ENCODE peak calls at places on chromosomes 7 and 10, in nine cellular contexts. B is endodermal cell; X is heart right ventricle; M is breast epithelium; T is heart left ventricle; Y is CD4-positive, alpha-beta memory T cell; I is ovary; A is lung; D is A549. L is an unnamed sample. For H3K9me3, the result is how much of the 10 kb centered on the place peaks cover.

GRCh38 chr7:21886396-21886795 is 59.3 kb downstream of the CDCA7L start:
- DNase-seq in B (no peak), X (no peak), M (no peak), T (no peak), Y (no peak), I (no peak), A (no peak), D (no peak), L (no peak)

GRCh38 chr10:45464958-45465567 is 91.0 kb downstream of the ALOX5 start:
- DNase-seq in B (peak), X (peak), M (no peak), T (peak), Y (peak), I (peak), A (peak), D (peak), L (peak)

GRCh38 chr7:156384706-156385105 is 255.9 kb upstream of the RNF32 start:
- DNase-seq in B (no peak), X (no peak), M (no peak), T (no peak), Y (no peak), I (no peak), A (no peak), D (no peak), L (no peak)

GRCh38 chr7:5797716-5798115 is 16.3 kb upstream of the RNF216 start:
- DNase-seq in B (no peak), X (no peak), M (no peak), T (no peak), Y (no peak), I (no peak), A (no peak), D (no peak), L (no peak)

GRCh38 chr7:95863623-95864022 is 91.3 kb downstream of the DYNC1I1 start:
- DNase-seq in B (no peak), X (no peak), M (no peak), T (no peak), Y (no peak), I (no peak), A (no peak), D (no peak), L (no peak)

GRCh38 chr10:11654659-11655058 is 43.2 kb upstream of the USP6NL start:
- DNase-seq in B (no peak), X (no peak), M (no peak), T (no peak), Y (no peak), I (no peak), A (no peak), D (no peak), L (no peak)

GRCh38 chr7:123673137-123673732 is 17.6 kb downstream of the LMOD2 start:
- DNase-seq in B (no peak), X (no peak), M (no peak), T (no peak), Y (no peak), I (no peak), A (no peak), D (no peak), L (no peak)

GRCh38 chr7:123437447-123437995 is 96.9 kb downstream of the IQUB start:
- DNase-seq in B (no peak), X (no peak), M (no peak), T (no peak), Y (no peak), I (no peak), A (no peak), D (no peak), L (no peak)

GRCh38 chr7:1948377-1948796 is 278.3 kb downstream of the ELFN1 start:
- DNase-seq in B (no peak), X (no peak), M (no peak), T (no peak), Y (no peak), I (no peak), A (no peak), D (no peak), L (peak)

GRCh38 chr10:102776779-102777417 is 33.1 kb downstream of the WBP1L start:
- DNase-seq in B (peak), X (peak), M (peak), T (peak), Y (no peak), I (peak), A (peak), D (peak), L (peak)

GRCh38 chr7:75757860-75758259 is 14.2 kb downstream of the CCL26 start:
- DNase-seq in B (no peak), X (no peak), M (no peak), T (no peak), Y (no peak), I (no peak), A (no peak), D (no peak), L (no peak)

GRCh38 chr10:101397140-101397539 is 43.2 kb downstream of the BTRC start:
- DNase-seq in B (no peak), X (peak), M (no peak), T (no peak), Y (peak), I (no peak), A (no peak), D (peak), L (no peak)

GRCh38 chr7:159024280-159024951 is 120.3 kb downstream of the VIPR2 start:
- DNase-seq in B (peak), X (no peak), M (no peak), T (no peak), Y (no peak), I (no peak), A (no peak), D (no peak), L (no peak)

GRCh38 chr10:4429538-4429937 is 396.5 kb upstream of the AKR1E2 start:
- DNase-seq in B (no peak), X (no peak), M (no peak), T (no peak), Y (no peak), I (no peak), A (no peak), D (no peak), L (peak)

GRCh38 chr10:101709359-101710063 is 14.5 kb upstream of the FBXW4 start:
- DNase-seq in B (no peak), X (no peak), M (no peak), T (no peak), Y (no peak), I (no peak), A (no peak), D (no peak), L (no peak)

GRCh38 chr10:127148066-127148932 is 48.1 kb downstream of the INSYN2A start:
- DNase-seq in B (no peak), X (no peak), M (no peak), T (no peak), Y (no peak), I (no peak), A (no peak), D (peak), L (no peak)

GRCh38 chr10:132744839-132745238 is 41.1 kb downstream of the NKX6-2 start:
- DNase-seq in B (no peak), X (no peak), M (no peak), T (no peak), Y (no peak), I (no peak), A (no peak), D (no peak), L (no peak)

GRCh38 chr7:99380823-99381663 is 6.5 kb downstream of the ARPC1B start:
- DNase-seq in B (no peak), X (no peak), M (no peak), T (no peak), Y (peak), I (no peak), A (peak), D (no peak), L (no peak)

GRCh38 chr10:22723783-22724182 is 9.4 kb upstream of the PIP4K2A start:
- DNase-seq in B (no peak), X (no peak), M (no peak), T (no peak), Y (no peak), I (no peak), A (no peak), D (no peak), L (no peak)

GRCh38 chr10:79056736-79057391 is 11.9 kb upstream of the ZMIZ1 start:
- DNase-seq in B (peak), X (no peak), M (no peak), T (no peak), Y (no peak), I (peak), A (no peak), D (no peak), L (no peak)

GRCh38 chr7:30028749-30029635 is 780 bp downstream of the PLEKHA8 start:
- DNase-seq in B (peak), X (peak), M (peak), T (no peak), Y (peak), I (no peak), A (peak), D (peak), L (peak)

GRCh38 chr7:7446616-7447015 is 89.1 kb downstream of the COL28A1 start:
- DNase-seq in B (no peak), X (no peak), M (no peak), T (no peak), Y (no peak), I (no peak), A (no peak), D (no peak), L (no peak)

GRCh38 chr10:79243211-79244067 is 103.8 kb upstream of the PPIF start:
- DNase-seq in B (peak), X (peak), M (no peak), T (peak), Y (peak), I (no peak), A (no peak), D (no peak), L (no peak)

GRCh38 chr10:51314079-51314835 is 240.0 kb downstream of the PRKG1 start:
- DNase-seq in B (no peak), X (no peak), M (no peak), T (no peak), Y (no peak), I (no peak), A (no peak), D (no peak), L (no peak)
- H3K27ac ChIP-seq in B (no peak), X (no peak), M (no peak), T (no peak), Y (no peak), I (no peak), A (no peak), D (no peak), L (no peak)

DNA sequence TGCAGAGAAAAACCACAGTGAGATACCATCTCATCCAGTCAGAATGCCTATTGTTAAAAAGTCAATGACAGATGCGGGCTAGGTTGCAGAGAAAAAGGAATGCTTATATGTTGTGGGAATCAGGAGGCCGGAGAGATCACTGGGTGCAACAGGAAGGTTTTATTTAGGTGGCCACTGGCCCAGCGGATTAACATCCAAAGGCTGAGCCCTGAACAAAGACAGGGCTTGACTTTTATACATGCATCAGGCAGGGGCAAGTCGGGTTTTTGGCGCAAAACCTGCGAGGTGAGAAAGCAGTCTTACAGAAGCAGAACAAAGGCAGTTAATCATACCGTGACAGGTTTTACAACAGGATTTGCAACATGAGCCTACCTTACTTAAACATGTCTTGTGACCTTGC is 620 bp downstream of the ZNF117 start:
- DNase-seq in B (no peak), X (no peak), M (no peak), T (no peak), Y (no peak), I (no peak), A (no peak), D (no peak), L (no peak)
- H3K9me3 ChIP-seq in B (half or more), X (under half), M (under half), T (half or more), Y (under half), I (under half), A (under half), D (half or more), L (under half)

GRCh38 chr10:48282829-48283228 is 8.3 kb upstream of the FRMPD2 start:
- DNase-seq in B (no peak), X (no peak), M (no peak), T (no peak), Y (no peak), I (no peak), A (no peak), D (no peak), L (no peak)
- H3K27ac ChIP-seq in B (no peak), X (no peak), M (no peak), T (no peak), Y (no peak), I (no peak), A (no peak), D (no peak), L (no peak)

DNA sequence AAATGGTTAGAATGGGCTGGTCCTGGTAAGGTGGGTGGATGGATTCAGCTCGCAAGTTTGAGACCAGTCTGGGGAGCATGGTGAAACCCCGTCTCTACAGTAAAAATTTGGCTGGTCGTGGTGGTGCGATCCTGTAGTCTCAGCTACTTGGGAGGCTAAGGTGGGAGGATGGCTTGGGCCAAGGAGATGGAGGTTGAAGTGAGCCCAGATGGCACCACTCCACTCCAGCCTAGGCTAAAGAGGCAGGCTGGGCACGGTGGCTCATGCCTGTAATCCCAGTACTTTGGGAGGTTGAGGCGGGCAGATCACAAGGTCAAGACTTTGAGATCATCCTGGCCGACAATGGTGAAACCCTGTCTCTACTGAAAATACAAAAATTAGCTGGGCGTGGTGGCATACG is 15.3 kb downstream of the IFT22 start:
- DNase-seq in B (no peak), X (no peak), M (no peak), T (no peak), Y (no peak), I (no peak), A (no peak), D (no peak), L (no peak)
- H3K9me3 ChIP-seq in B (under half), X (under half), M (under half), T (under half), Y (under half), I (under half), A (under half), D (under half), L (under half)

L was measured in body of pancreas.